ENCODE peak calls at places on chromosomes 11 and 22, in eight cellular contexts. X is GM23338, G is cardiac muscle cell, T is heart left ventricle, S is Peyer's patch, R is IMR-90, E is fibroblast of lung, F is right lobe of liver. A is an unnamed sample.

GRCh38 chr11:8706673-8707432 is 24.3 kb downstream of the RPL27A start:
- DNase-seq in G (no peak), S (no peak), F (no peak), R (no peak), X (no peak), E (no peak), T (no peak), A (no peak)

GRCh38 chr11:61134801-61135257 is 26.4 kb downstream of the VPS37C start:
- DNase-seq in S (no peak), X (no peak), T (peak; percentile 53), E (no peak), F (no peak), G (no peak), R (no peak), A (no peak)

GRCh38 chr11:82732734-82733443 is 775 bp downstream of the FAM181B start:
- DNase-seq in F (no peak), T (peak; percentile 27), G (peak; percentile 43), X (peak; percentile 60), S (peak; percentile 57), E (no peak), R (no peak), A (peak; percentile 66)

GRCh38 chr11:92846542-92847125 is 122.8 kb upstream of the MTNR1B start:
- DNase-seq in F (no peak), S (no peak), X (no peak), G (no peak), R (peak; percentile 31), E (no peak), T (no peak), A (no peak)

GRCh38 chr11:7632211-7632610 is 41.1 kb downstream of the CYB5R2 start:
- DNase-seq in S (no peak), R (no peak), X (no peak), F (no peak), G (no peak), E (no peak), T (no peak), A (no peak)

GRCh38 chr11:73230931-73231330 is 12.8 kb downstream of the P2RY2 start:
- DNase-seq in X (no peak), T (no peak), G (no peak), E (no peak), S (peak; percentile 32), R (no peak), F (peak; percentile 16), A (no peak)

GRCh38 chr11:121535122-121535796 is 82.5 kb upstream of the SORL1-AS1 start:
- DNase-seq in X (no peak), S (no peak), R (peak; percentile 29), F (no peak), T (no peak), G (no peak), E (no peak), A (no peak)

GRCh38 chr11:113557926-113558325 is 82.7 kb upstream of the DRD2 start:
- DNase-seq in R (no peak), G (no peak), S (no peak), X (no peak), F (no peak), E (no peak), T (no peak), A (no peak)

GRCh38 chr11:60992842-60993409 is 21.4 kb downstream of the CD6 start:
- DNase-seq in R (no peak), G (peak; percentile 43), E (no peak), X (no peak), F (no peak), T (no peak), S (peak; percentile 24), A (no peak)

GRCh38 chr11:83087035-83087434 is 15.3 kb upstream of the RAB30 start:
- DNase-seq in T (no peak), R (no peak), G (no peak), E (no peak), S (no peak), X (no peak), F (no peak), A (no peak)

GRCh38 chr11:46277313-46277622 is 194 bp upstream of the CREB3L1 start:
- DNase-seq in F (no peak), S (no peak), X (peak; percentile 81), R (peak; percentile 62), T (no peak), G (peak; percentile 89), E (peak; percentile 72), A (no peak)

GRCh38 chr11:57341250-57341808 is 3.2 kb downstream of the P2RX3 start:
- DNase-seq in F (no peak), T (no peak), S (peak; percentile 5), G (no peak), X (no peak), R (no peak), E (no peak), A (no peak)

GRCh38 chr11:94788396-94788795 is 20.2 kb downstream of the AMOTL1 start:
- DNase-seq in G (no peak), S (no peak), R (no peak), E (no peak), T (no peak), X (no peak), F (no peak), A (no peak)

GRCh38 chr11:84564180-84564866 is 1062.8 kb downstream of the DLG2 start:
- DNase-seq in S (no peak), R (peak; percentile 44), T (no peak), F (no peak), E (peak; percentile 46), G (peak; percentile 43), X (peak; percentile 56), A (peak; percentile 48)

DNA sequence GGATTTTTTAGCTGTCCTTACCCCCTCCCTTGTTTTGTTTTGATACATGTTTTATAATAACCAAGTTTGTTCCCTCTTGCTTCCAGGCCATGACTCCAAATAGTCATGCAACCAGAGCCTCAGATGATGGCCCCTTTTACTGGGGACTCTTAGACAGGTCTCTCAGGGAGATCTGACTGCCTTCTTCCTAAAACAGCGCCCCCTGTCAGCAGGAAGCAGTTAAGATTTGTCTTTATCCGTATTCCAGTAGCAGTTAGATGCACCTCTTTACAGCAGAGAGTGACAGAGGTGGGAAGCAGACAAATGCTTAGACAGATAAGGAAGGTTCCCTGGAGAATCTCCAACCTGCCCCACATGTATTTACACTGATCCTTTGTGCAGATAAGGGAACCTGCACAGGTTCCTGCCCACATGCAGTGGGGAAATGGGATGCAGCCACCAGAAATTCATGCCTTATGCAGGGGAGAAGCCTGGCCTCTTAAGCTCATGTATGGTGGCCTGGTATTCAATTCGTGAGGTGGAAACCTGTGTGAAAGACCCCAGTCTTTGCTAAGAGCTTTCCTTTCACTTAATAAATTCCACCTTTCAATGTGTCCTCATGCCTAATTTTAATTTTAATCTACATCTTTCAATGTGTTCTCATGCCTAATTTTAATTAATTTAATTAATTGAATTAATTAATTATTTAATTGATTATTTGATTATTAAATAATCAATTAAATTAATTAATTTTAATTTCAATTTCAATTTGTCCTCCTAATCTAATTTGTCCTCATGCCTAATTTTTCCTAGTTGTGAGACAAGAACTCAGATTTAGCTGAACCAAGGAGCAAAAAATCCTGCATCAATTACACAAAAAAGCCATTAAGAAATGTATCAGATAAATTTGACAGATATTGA is 11.5 kb upstream of the GLYAT start:
- DNase-seq in G (no peak), X (peak; percentile 8), E (no peak), T (no peak), F (no peak), R (no peak), S (no peak), A (no peak)
- TF ChIP-seq CTCF in G (no peak), X (peak; percentile 56), E (peak; percentile 5), T (no peak), F (no peak), R (no peak), S (no peak), A (peak; percentile 10)

DNA sequence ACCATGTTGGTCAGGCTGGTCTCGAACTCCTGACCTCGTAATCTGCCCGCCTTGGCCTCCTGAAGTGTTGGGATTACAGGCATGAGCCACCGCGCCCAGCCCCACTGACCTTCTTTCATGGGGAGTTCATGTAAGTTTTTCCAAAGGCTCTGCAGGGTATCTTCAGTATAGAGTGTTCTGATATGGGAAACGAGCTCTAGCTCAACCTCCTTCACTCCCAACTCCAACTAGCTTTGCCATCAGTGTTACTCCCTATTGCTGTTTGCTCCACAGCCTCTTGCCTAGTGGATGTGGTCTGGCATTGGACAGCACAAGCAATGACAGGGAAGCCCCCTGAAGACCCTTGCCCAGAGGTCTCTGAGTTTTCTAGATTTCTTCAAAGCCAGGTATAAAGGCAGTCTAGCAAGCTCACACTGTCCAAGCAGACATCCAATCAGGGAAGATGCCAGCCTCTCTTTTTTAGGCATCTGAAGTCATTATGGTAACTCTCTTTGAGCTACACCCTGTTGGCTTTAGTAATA is 41.2 kb upstream of the CLDN5 start:
- DNase-seq in T (no peak), S (no peak), X (no peak), E (no peak), G (no peak), R (no peak), F (no peak), A (no peak)
- H3K27me3 ChIP-seq in T (no peaks in the 10 kb centered on the region), S (no peaks in the 10 kb centered on the region), X (no peaks in the 10 kb centered on the region), E (peaks cover 4% of the 10 kb centered on the region), G (no peaks in the 10 kb centered on the region), R (peaks cover 16% of the 10 kb centered on the region), F (no peaks in the 10 kb centered on the region), A (no peaks in the 10 kb centered on the region)

GRCh38 chr11:3722100-3722499 is 50.9 kb upstream of the CHRNA10 start:
- DNase-seq in T (no peak), F (no peak), R (no peak), E (no peak), G (no peak), S (no peak), X (no peak), A (no peak)

GRCh38 chr11:3721002-3721401 is 49.8 kb upstream of the CHRNA10 start:
- DNase-seq in G (no peak), X (no peak), R (no peak), T (no peak), S (no peak), E (no peak), F (no peak), A (no peak)

DNA sequence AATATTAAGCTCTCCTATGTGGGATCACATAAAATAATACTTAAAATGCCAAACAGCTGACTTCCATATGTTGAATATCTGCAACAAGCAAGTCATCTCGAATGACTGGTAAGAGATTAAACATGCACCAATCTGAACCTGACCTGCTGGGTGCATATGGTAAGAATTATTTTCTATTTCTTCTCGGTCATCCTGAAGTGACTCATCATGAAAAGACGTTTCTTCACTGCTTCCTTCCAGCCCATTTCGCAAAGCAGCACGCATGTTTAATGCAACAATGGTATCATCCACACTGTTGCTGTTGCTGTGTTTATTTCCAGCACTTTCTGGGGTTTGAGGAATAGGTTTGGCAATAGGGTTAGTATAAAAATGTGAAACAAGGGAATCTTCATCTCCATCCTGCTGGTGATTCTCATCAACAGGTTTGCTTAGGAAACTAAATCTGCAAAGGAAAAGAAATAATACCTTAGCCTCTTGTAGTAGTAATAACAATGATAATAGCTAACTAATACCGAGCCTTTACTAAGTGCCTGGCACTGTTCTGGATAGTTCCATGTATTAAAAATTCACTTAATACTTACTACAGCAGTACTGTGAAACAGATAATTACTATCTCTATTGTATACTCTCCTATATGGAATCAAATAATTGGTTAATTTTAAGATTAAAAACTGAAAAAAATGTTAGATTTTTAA is 52.0 kb upstream of the CHRNA10 start:
- DNase-seq in G (no peak), T (no peak), E (peak; percentile 98), X (no peak), S (no peak), R (peak; percentile 99), F (no peak), A (no peak)
- H3K36me3 ChIP-seq in G (peaks cover 76% of the 10 kb centered on the region), T (peaks cover 81% of the 10 kb centered on the region), E (peaks cover 8% of the 10 kb centered on the region), X (peaks cover 88% of the 10 kb centered on the region), S (no peaks in the 10 kb centered on the region), R (peaks cover 38% of the 10 kb centered on the region), F (peaks cover 85% of the 10 kb centered on the region), A (peaks cover 7% of the 10 kb centered on the region)

DNA sequence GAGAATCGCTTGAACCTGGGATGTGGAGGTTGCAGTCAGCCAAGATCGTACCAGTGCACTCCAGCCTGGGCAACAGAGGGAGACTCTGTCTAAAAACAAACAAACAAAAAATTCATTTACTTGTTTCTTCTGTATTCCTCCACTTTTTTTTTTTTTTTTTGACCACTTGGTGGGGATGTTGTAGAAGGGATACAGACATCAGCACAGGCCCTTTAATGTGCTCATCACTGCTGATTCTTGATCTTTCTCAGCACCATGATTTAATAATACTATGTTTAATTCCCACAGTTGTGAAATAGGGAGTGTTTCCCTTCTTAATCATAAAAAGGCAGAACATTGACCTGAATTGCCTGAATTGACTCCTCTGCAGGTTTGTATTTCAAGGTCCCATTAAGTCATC is 4.5 kb downstream of the TTC9C start:
- DNase-seq in E (peak; percentile 44), S (no peak), R (peak; percentile 36), T (no peak), F (no peak), X (peak; percentile 55), G (no peak), A (no peak)
- TF ChIP-seq CTCF in E (no peak), S (peak; percentile 13), R (peak; percentile 28), T (no peak), F (no peak), X (peak; percentile 45), G (no peak), A (peak; percentile 28)